ENCODE peak calls at places on chromosomes 4 and X, in seven cellular contexts. I, L, E, T, U, X and P are unnamed samples. For H3K27me3 and H3K36me3, the result is how much of the 10 kb centered on the place peaks cover.

GRCh38 chr4:23957465-23957864 is 67.6 kb upstream of the PPARGC1A start:
- DNase-seq in L (no peak), I (no peak), E (no peak), U (no peak), X (no peak), T (no peak), P (no peak)

GRCh38 chr4:2066571-2067445 is 7.7 kb downstream of the NAT8L start:
- DNase-seq in U (no peak), L (no peak), T (no peak), I (no peak), E (no peak), X (no peak), P (no peak)

GRCh38 chr4:144734522-144734921 is 88.6 kb downstream of the HHIP start:
- DNase-seq in X (no peak), L (peak), U (peak), T (no peak), I (no peak), E (no peak), P (peak)

GRCh38 chr4:10020871-10021676 is at the start of gene SLC2A9:
- DNase-seq in L (peak), I (peak), X (no peak), U (no peak), E (no peak), T (no peak), P (no peak)

GRCh38 chr4:55303818-55304217 is 42.2 kb upstream of the SRD5A3 start:
- DNase-seq in U (no peak), E (no peak), X (no peak), L (peak), T (no peak), I (no peak), P (peak)

GRCh38 chrX:14529288-14529989 is at the start of gene GLRA2:
- DNase-seq in U (peak), I (no peak), X (no peak), L (peak), T (no peak), E (no peak), P (no peak)

GRCh38 chr4:79576480-79576803 is 168.4 kb upstream of the GK2 start:
- DNase-seq in U (peak), E (no peak), X (no peak), L (peak), T (no peak), I (no peak), P (no peak)

GRCh38 chr4:17284323-17285175 is 227.3 kb downstream of the QDPR start:
- DNase-seq in L (no peak), E (no peak), I (no peak), T (no peak), U (no peak), X (no peak), P (no peak)

GRCh38 chr4:5370286-5370685 is 319.0 kb downstream of the STK32B start:
- DNase-seq in U (no peak), I (no peak), E (no peak), X (no peak), L (peak), T (no peak), P (no peak)

GRCh38 chr4:8904666-8905065 is 33.0 kb upstream of the HMX1 start:
- DNase-seq in X (peak), E (no peak), I (no peak), L (no peak), U (no peak), T (no peak), P (no peak)

GRCh38 chr4:108013332-108013731 is 23.6 kb downstream of the HADH start:
- DNase-seq in I (no peak), U (no peak), X (no peak), T (no peak), E (no peak), L (no peak), P (no peak)

GRCh38 chr4:38015886-38016515 is 55.8 kb downstream of the PTTG2 start:
- DNase-seq in T (no peak), L (no peak), X (no peak), U (no peak), E (no peak), I (no peak), P (no peak)

GRCh38 chrX:68193786-68194185 is 239.5 kb downstream of the OPHN1 start:
- DNase-seq in T (no peak), L (no peak), U (no peak), E (no peak), X (no peak), I (no peak), P (no peak)

GRCh38 chrX:68193234-68193633 is 240.1 kb downstream of the OPHN1 start:
- DNase-seq in T (no peak), X (no peak), I (no peak), E (no peak), U (no peak), L (no peak), P (no peak)

GRCh38 chrX:68199062-68199848 is 234.0 kb downstream of the OPHN1 start:
- DNase-seq in L (no peak), T (no peak), U (no peak), E (no peak), X (no peak), I (no peak), P (no peak)

DNA sequence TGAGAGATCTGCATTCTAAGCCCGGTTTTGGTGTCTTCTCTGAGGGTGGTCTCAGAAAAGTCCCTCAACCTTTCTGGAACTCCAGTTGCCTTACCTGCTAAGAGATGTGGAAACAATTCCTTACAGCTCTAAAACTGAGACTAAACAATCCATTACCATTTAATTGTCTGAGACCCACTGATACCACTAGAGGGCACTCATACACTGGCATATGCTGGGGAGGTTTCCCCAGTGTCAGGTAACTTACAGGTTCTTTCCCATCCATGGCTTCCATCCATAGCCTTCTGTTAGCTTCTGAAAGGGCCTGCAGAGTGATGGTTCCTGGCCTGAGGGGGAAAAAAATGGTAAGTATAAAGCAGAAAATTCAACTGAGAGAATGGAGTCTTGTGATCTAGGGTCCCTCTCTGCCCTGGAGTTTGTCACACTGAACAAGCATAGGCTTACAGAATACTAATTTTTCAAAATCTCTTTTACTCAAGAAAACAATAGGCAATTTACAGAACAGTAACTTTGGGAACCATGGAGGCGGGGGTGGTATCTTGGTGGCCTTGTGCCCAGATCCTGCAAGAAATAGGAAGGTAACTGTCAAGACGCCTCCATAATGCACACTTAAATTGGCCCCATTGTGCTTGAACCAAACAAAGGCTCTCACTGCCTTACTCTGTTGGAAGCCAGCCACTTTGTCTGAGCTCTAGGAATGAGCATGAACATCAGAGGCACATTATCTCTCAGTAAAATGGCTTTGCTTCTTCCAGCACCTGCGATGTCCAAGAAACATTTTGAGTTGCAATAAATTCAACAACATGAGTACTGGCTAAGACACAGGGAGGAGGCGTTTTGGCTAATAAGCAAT is 236.1 kb downstream of the OPHN1 start:
- DNase-seq in X (no peak), E (no peak), T (peak), L (peak), U (peak), I (peak), P (no peak)
- TF ChIP-seq CTCF in X (peak), E (peak), T (peak), L (peak), U (peak), I (peak), P (peak)

GRCh38 chrX:53283567-53283966 is 2.2 kb upstream of the IQSEC2 start:
- DNase-seq in E (no peak), U (no peak), L (no peak), X (no peak), T (no peak), I (no peak), P (no peak)
- H3K27me3 ChIP-seq in E (under half), U (under half), L (under half), X (under half), T (under half), I (under half), P (under half)

GRCh38 chr4:185425600-185426352 is at the start of gene UFSP2:
- DNase-seq in L (peak), E (peak), I (peak), U (peak), T (peak), X (peak), P (peak)
- H3K36me3 ChIP-seq in L (under half), E (under half), I (under half), U (under half), T (under half), X (under half), P (under half)

GRCh38 chrX:46279214-46279924 is 265.9 kb downstream of the ZNF674 start:
- DNase-seq in E (no peak), L (peak), I (no peak), T (no peak), X (no peak), U (no peak), P (no peak)
- TF ChIP-seq CTCF in E (no peak), L (peak), I (no peak), T (no peak), X (no peak), U (no peak), P (no peak)

DNA sequence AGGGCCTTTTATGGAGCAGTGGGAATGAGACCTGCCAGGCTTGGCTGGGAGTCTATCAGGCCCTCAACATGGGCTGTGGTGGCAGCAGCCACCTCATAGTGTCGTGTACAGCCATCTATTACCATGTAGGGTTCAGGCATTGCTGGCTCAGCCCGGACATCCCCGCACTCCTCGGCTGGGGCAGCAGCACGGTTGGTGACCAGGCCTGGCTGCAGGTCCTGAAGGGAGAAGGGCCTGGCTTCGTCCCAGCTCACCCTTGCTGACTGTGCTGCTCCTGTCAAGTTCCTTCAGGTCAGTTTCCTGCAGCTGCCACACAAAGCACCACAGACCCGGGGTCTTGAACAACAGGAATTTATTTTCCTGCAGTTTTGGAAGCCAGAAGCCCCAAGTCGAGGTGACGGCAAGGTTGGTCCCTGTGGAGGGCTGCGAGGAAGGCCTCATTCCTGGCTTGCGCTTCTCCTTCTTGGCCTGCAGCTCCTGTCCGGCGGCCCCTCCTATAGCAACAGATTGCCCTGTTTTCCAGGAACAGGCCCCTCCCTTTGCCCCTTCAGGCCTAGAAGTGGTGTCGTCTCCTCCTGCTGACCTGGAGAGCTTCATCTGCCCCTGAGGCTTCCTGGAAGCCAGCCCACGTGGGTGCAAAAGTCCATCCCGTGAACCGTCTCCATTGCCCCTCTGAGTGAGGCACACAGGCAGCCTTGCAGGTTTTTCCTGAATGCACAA is 25.2 kb upstream of the SORCS2 start:
- DNase-seq in I (no peak), U (no peak), X (no peak), E (no peak), L (no peak), T (no peak), P (no peak)
- H3K27me3 ChIP-seq in I (under half), U (under half), X (under half), E (under half), L (under half), T (half or more), P (under half)

DNA sequence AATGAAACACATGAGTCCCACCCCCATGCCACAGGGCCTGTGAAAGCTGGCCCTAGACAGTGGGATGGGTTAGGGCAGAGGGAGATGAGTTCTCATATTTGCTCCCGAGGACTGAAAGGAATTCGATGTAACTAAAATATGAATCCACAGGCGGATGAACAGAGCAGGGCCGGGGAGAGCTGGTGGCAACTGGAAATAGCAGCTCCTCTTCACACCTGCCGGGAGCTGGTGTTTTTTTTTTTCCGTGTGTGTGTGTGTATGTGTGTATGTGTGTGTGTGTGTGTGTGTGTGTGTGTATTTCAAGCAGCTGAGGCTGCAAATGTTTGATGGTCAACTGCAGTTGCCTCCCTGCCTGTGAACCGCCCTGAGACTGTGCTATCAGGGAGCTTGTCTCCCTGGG is 115.1 kb upstream of the PSAPL1 start:
- DNase-seq in U (no peak), L (no peak), T (no peak), X (no peak), E (no peak), I (no peak), P (no peak)
- H3K36me3 ChIP-seq in U (under half), L (under half), T (under half), X (under half), E (under half), I (under half), P (under half)

GRCh38 chrX:135295238-135295943 is 13.9 kb upstream of the ETDC start:
- DNase-seq in U (peak), I (peak), L (no peak), T (no peak), E (no peak), X (peak), P (peak)
- TF ChIP-seq CTCF in U (peak), I (no peak), L (no peak), T (no peak), E (no peak), X (no peak), P (peak)

GRCh38 chrX:72061091-72061490 is 70.6 kb downstream of the RTL5 start:
- DNase-seq in T (no peak), X (no peak), I (no peak), E (no peak), U (no peak), L (no peak), P (no peak)

GRCh38 chrX:72060196-72060974 is 71.3 kb downstream of the RTL5 start:
- DNase-seq in L (no peak), U (peak), I (no peak), X (no peak), T (no peak), E (no peak), P (no peak)

GRCh38 chrX:72057844-72058243 is 73.9 kb downstream of the RTL5 start:
- DNase-seq in U (no peak), T (no peak), X (no peak), I (no peak), E (no peak), L (no peak), P (no peak)

GRCh38 chrX:72054776-72055495 is 76.8 kb downstream of the RTL5 start:
- DNase-seq in E (no peak), U (peak), I (no peak), X (no peak), L (no peak), T (no peak), P (no peak)

GRCh38 chrX:72057331-72057730 is 74.4 kb downstream of the RTL5 start:
- DNase-seq in X (no peak), L (no peak), E (no peak), U (no peak), T (no peak), I (peak), P (no peak)
- H3K27me3 ChIP-seq in X (under half), L (under half), E (under half), U (under half), T (under half), I (under half), P (under half)

GRCh38 chrX:119673336-119673735 is 19.6 kb downstream of the SEPTIN6 start:
- DNase-seq in T (no peak), U (no peak), E (no peak), X (no peak), I (no peak), L (no peak), P (no peak)
- H3K36me3 ChIP-seq in T (under half), U (under half), E (under half), X (under half), I (under half), L (under half), P (under half)

GRCh38 chr4:87839309-87839946 is 6.7 kb downstream of the MEPE start:
- DNase-seq in L (peak), I (peak), E (no peak), T (peak), X (no peak), U (peak), P (no peak)
- TF ChIP-seq CTCF in L (peak), I (peak), E (no peak), T (peak), X (peak), U (peak), P (peak)